ENCODE peak calls at places on chromosomes 2 and 18, in five cellular contexts. One of them, this sample, is unnamed.

GRCh38 chr2:179580378-179581146 is 280.9 kb downstream of the ZNF385B start:
- DNase-seq in hepatocyte: peak
- DNase-seq in kidney: no peak
- DNase-seq in mesothelial cell of epicardium: no peak
- DNase-seq in tibial nerve: no peak
- DNase-seq in this sample: no peak

GRCh38 chr2:127584047-127584446 is 48.6 kb downstream of the MYO7B start:
- DNase-seq in hepatocyte: no peak
- DNase-seq in kidney: no peak
- DNase-seq in mesothelial cell of epicardium: no peak
- DNase-seq in tibial nerve: no peak
- DNase-seq in this sample: no peak

GRCh38 chr2:129329574-129329973 is 649.9 kb upstream of the RAB6C start:
- DNase-seq in hepatocyte: no peak
- DNase-seq in kidney: no peak
- DNase-seq in mesothelial cell of epicardium: no peak
- DNase-seq in tibial nerve: no peak
- DNase-seq in this sample: no peak

GRCh38 chr2:236080412-236080811 is 87.8 kb downstream of the GBX2 start:
- DNase-seq in hepatocyte: no peak
- DNase-seq in kidney: no peak
- DNase-seq in mesothelial cell of epicardium: no peak
- DNase-seq in tibial nerve: no peak
- DNase-seq in this sample: no peak

GRCh38 chr2:217886720-217887309 is 116.0 kb downstream of the TNS1 start:
- DNase-seq in hepatocyte: peak
- DNase-seq in kidney: peak
- DNase-seq in mesothelial cell of epicardium: peak
- DNase-seq in tibial nerve: no peak
- DNase-seq in this sample: no peak

GRCh38 chr2:3571284-3571683 is 3.8 kb upstream of the RPS7 start:
- DNase-seq in hepatocyte: no peak
- DNase-seq in kidney: no peak
- DNase-seq in mesothelial cell of epicardium: no peak
- DNase-seq in tibial nerve: no peak
- DNase-seq in this sample: no peak

GRCh38 chr18:54151376-54151775 is 73.1 kb downstream of the MBD2 start:
- DNase-seq in hepatocyte: no peak
- DNase-seq in kidney: no peak
- DNase-seq in mesothelial cell of epicardium: no peak
- DNase-seq in tibial nerve: no peak
- DNase-seq in this sample: no peak

GRCh38 chr2:9802576-9802993 is 40.7 kb upstream of the TAF1B start:
- DNase-seq in hepatocyte: no peak
- DNase-seq in kidney: peak
- DNase-seq in mesothelial cell of epicardium: peak
- DNase-seq in tibial nerve: no peak
- DNase-seq in this sample: no peak

GRCh38 chr2:25711641-25712369 is 38.4 kb upstream of the DTNB start:
- DNase-seq in hepatocyte: no peak
- DNase-seq in kidney: no peak
- DNase-seq in mesothelial cell of epicardium: no peak
- DNase-seq in tibial nerve: peak
- DNase-seq in this sample: no peak

GRCh38 chr2:16050261-16051045 is 110.1 kb downstream of the MYCN start:
- DNase-seq in hepatocyte: no peak
- DNase-seq in kidney: no peak
- DNase-seq in mesothelial cell of epicardium: no peak
- DNase-seq in tibial nerve: no peak
- DNase-seq in this sample: no peak

GRCh38 chr2:177799531-177799930 is 273.0 kb downstream of the PDE11A start:
- DNase-seq in hepatocyte: peak
- DNase-seq in kidney: no peak
- DNase-seq in mesothelial cell of epicardium: no peak
- DNase-seq in tibial nerve: peak
- DNase-seq in this sample: no peak

GRCh38 chr2:15914981-15915380 is 25.4 kb upstream of the MYCN start:
- DNase-seq in hepatocyte: no peak
- DNase-seq in kidney: no peak
- DNase-seq in mesothelial cell of epicardium: no peak
- DNase-seq in tibial nerve: no peak
- DNase-seq in this sample: no peak

GRCh38 chr2:60483400-60483799 is 70.1 kb downstream of the BCL11A start:
- DNase-seq in hepatocyte: no peak
- DNase-seq in kidney: no peak
- DNase-seq in mesothelial cell of epicardium: no peak
- DNase-seq in tibial nerve: no peak
- DNase-seq in this sample: no peak

GRCh38 chr2:128467321-128467901 is 148.7 kb upstream of the HS6ST1 start:
- DNase-seq in hepatocyte: no peak
- DNase-seq in kidney: peak
- DNase-seq in mesothelial cell of epicardium: peak
- DNase-seq in tibial nerve: no peak
- DNase-seq in this sample: peak

GRCh38 chr2:216698895-216699294 is 3.5 kb upstream of the IGFBP5 start:
- DNase-seq in hepatocyte: peak
- DNase-seq in kidney: no peak
- DNase-seq in mesothelial cell of epicardium: no peak
- DNase-seq in tibial nerve: peak
- DNase-seq in this sample: no peak

GRCh38 chr2:200736646-200737274 is 75.0 kb upstream of the BZW1 start:
- DNase-seq in hepatocyte: no peak
- DNase-seq in kidney: no peak
- DNase-seq in mesothelial cell of epicardium: no peak
- DNase-seq in tibial nerve: no peak
- DNase-seq in this sample: no peak

GRCh38 chr2:104415284-104415683 is 438.6 kb upstream of the POU3F3 start:
- DNase-seq in hepatocyte: no peak
- DNase-seq in kidney: no peak
- DNase-seq in mesothelial cell of epicardium: no peak
- DNase-seq in tibial nerve: no peak
- DNase-seq in this sample: no peak

GRCh38 chr18:42742976-42743755 is 372.3 kb downstream of the RIT2 start:
- DNase-seq in hepatocyte: no peak
- DNase-seq in kidney: no peak
- DNase-seq in mesothelial cell of epicardium: no peak
- DNase-seq in tibial nerve: no peak
- DNase-seq in this sample: no peak

GRCh38 chr2:159613515-159614336 is 2.6 kb downstream of the BAZ2B start:
- DNase-seq in hepatocyte: peak
- DNase-seq in kidney: no peak
- DNase-seq in mesothelial cell of epicardium: no peak
- DNase-seq in tibial nerve: no peak
- DNase-seq in this sample: no peak

GRCh38 chr2:58065248-58065647 is 18.6 kb downstream of the VRK2 start:
- DNase-seq in hepatocyte: no peak
- DNase-seq in kidney: no peak
- DNase-seq in mesothelial cell of epicardium: no peak
- DNase-seq in tibial nerve: no peak
- DNase-seq in this sample: no peak

GRCh38 chr2:237714690-237715458 is 83.7 kb upstream of the RBM44 start:
- DNase-seq in hepatocyte: no peak
- DNase-seq in kidney: no peak
- DNase-seq in mesothelial cell of epicardium: no peak
- DNase-seq in tibial nerve: no peak
- DNase-seq in this sample: no peak

GRCh38 chr2:238523158-238524110 is 96.7 kb downstream of the ASB1 start:
- DNase-seq in hepatocyte: peak
- DNase-seq in kidney: peak
- DNase-seq in mesothelial cell of epicardium: peak
- DNase-seq in tibial nerve: peak
- DNase-seq in this sample: no peak

GRCh38 chr2:128365217-128365905 is 46.7 kb upstream of the HS6ST1 start:
- DNase-seq in hepatocyte: no peak
- DNase-seq in kidney: no peak
- DNase-seq in mesothelial cell of epicardium: no peak
- DNase-seq in tibial nerve: no peak
- DNase-seq in this sample: no peak

GRCh38 chr2:73494031-73494430 is 108.4 kb downstream of the ALMS1 start:
- DNase-seq in hepatocyte: no peak
- DNase-seq in kidney: no peak
- DNase-seq in mesothelial cell of epicardium: no peak
- DNase-seq in tibial nerve: no peak
- DNase-seq in this sample: no peak

GRCh38 chr2:36184848-36185247 is 170.7 kb upstream of the CRIM1 start:
- DNase-seq in hepatocyte: no peak
- DNase-seq in kidney: no peak
- DNase-seq in mesothelial cell of epicardium: no peak
- DNase-seq in tibial nerve: no peak
- DNase-seq in this sample: no peak

GRCh38 chr2:41942278-41942677 is 105.5 kb upstream of the PKDCC start:
- DNase-seq in hepatocyte: no peak
- DNase-seq in kidney: no peak
- DNase-seq in mesothelial cell of epicardium: no peak
- DNase-seq in tibial nerve: no peak
- DNase-seq in this sample: no peak

GRCh38 chr2:23412556-23413155 is 27.7 kb downstream of the KLHL29 start:
- DNase-seq in hepatocyte: no peak
- DNase-seq in kidney: no peak
- DNase-seq in mesothelial cell of epicardium: peak
- DNase-seq in tibial nerve: no peak
- DNase-seq in this sample: no peak

GRCh38 chr2:120999374-121000097 is 263.9 kb downstream of the GLI2 start:
- DNase-seq in hepatocyte: no peak
- DNase-seq in kidney: no peak
- DNase-seq in mesothelial cell of epicardium: peak
- DNase-seq in tibial nerve: no peak
- DNase-seq in this sample: peak
- TF ChIP-seq CTCF in hepatocyte: no peak
- TF ChIP-seq CTCF in kidney: no peak
- TF ChIP-seq CTCF in mesothelial cell of epicardium: no peak
- TF ChIP-seq CTCF in tibial nerve: no peak
- TF ChIP-seq CTCF in this sample: no peak

GRCh38 chr18:48769006-48769646 is 181.6 kb downstream of the SMAD7 start:
- DNase-seq in hepatocyte: no peak
- DNase-seq in kidney: peak
- DNase-seq in mesothelial cell of epicardium: no peak
- DNase-seq in tibial nerve: no peak
- DNase-seq in this sample: no peak
- TF ChIP-seq CTCF in hepatocyte: no peak
- TF ChIP-seq CTCF in kidney: no peak
- TF ChIP-seq CTCF in mesothelial cell of epicardium: no peak
- TF ChIP-seq CTCF in tibial nerve: no peak
- TF ChIP-seq CTCF in this sample: peak

GRCh38 chr2:180991820-180992219 is 11.4 kb downstream of the UBE2E3 start:
- DNase-seq in hepatocyte: no peak
- DNase-seq in kidney: no peak
- DNase-seq in mesothelial cell of epicardium: no peak
- DNase-seq in tibial nerve: no peak
- DNase-seq in this sample: no peak

GRCh38 chr2:180990794-180991193 is 10.4 kb downstream of the UBE2E3 start:
- DNase-seq in hepatocyte: no peak
- DNase-seq in kidney: no peak
- DNase-seq in mesothelial cell of epicardium: no peak
- DNase-seq in tibial nerve: no peak
- DNase-seq in this sample: no peak

GRCh38 chr2:180992994-180993393 is 12.6 kb downstream of the UBE2E3 start:
- DNase-seq in hepatocyte: no peak
- DNase-seq in kidney: no peak
- DNase-seq in mesothelial cell of epicardium: no peak
- DNase-seq in tibial nerve: no peak
- DNase-seq in this sample: no peak

GRCh38 chr2:180990337-180990736 is 9.9 kb downstream of the UBE2E3 start:
- DNase-seq in hepatocyte: no peak
- DNase-seq in kidney: no peak
- DNase-seq in mesothelial cell of epicardium: no peak
- DNase-seq in tibial nerve: no peak
- DNase-seq in this sample: no peak

GRCh38 chr2:180991361-180991760 is 11.0 kb downstream of the UBE2E3 start:
- DNase-seq in hepatocyte: no peak
- DNase-seq in kidney: no peak
- DNase-seq in mesothelial cell of epicardium: no peak
- DNase-seq in tibial nerve: no peak
- DNase-seq in this sample: no peak
- TF ChIP-seq CTCF in hepatocyte: no peak
- TF ChIP-seq CTCF in kidney: no peak
- TF ChIP-seq CTCF in mesothelial cell of epicardium: peak
- TF ChIP-seq CTCF in tibial nerve: no peak
- TF ChIP-seq CTCF in this sample: peak

GRCh38 chr2:14552286-14552685 is 80.2 kb upstream of the LRATD1 start:
- DNase-seq in hepatocyte: no peak
- DNase-seq in kidney: no peak
- DNase-seq in mesothelial cell of epicardium: no peak
- DNase-seq in tibial nerve: no peak
- DNase-seq in this sample: no peak

GRCh38 chr2:14552818-14553217 is 79.7 kb upstream of the LRATD1 start:
- DNase-seq in hepatocyte: no peak
- DNase-seq in kidney: no peak
- DNase-seq in mesothelial cell of epicardium: no peak
- DNase-seq in tibial nerve: no peak
- DNase-seq in this sample: no peak

GRCh38 chr2:14554829-14555580 is 77.5 kb upstream of the LRATD1 start:
- DNase-seq in hepatocyte: no peak
- DNase-seq in kidney: no peak
- DNase-seq in mesothelial cell of epicardium: no peak
- DNase-seq in tibial nerve: no peak
- DNase-seq in this sample: no peak

GRCh38 chr2:14550658-14551057 is 81.9 kb upstream of the LRATD1 start:
- DNase-seq in hepatocyte: no peak
- DNase-seq in kidney: no peak
- DNase-seq in mesothelial cell of epicardium: no peak
- DNase-seq in tibial nerve: no peak
- DNase-seq in this sample: no peak

GRCh38 chr2:14551069-14551468 is 81.4 kb upstream of the LRATD1 start:
- DNase-seq in hepatocyte: no peak
- DNase-seq in kidney: no peak
- DNase-seq in mesothelial cell of epicardium: no peak
- DNase-seq in tibial nerve: no peak
- DNase-seq in this sample: no peak
- TF ChIP-seq CTCF in hepatocyte: no peak
- TF ChIP-seq CTCF in kidney: no peak
- TF ChIP-seq CTCF in mesothelial cell of epicardium: no peak
- TF ChIP-seq CTCF in tibial nerve: no peak
- TF ChIP-seq CTCF in this sample: no peak

This sample was measured in type B pancreatic cell.